ENCODE peak calls at places on chromosome 1, in nine cellular contexts. One of them, this sample, is unnamed.

GRCh38 chr1:201624741-201625646 is 86.1 kb downstream of the NAV1 start:
- DNase-seq in stimulated activated CD4-positive, alpha-beta T cell treated with anti-CD3 and anti-CD28 coated beads, TNF-alpha, amount 100 ng/mL, for 4 hours: no peak
- DNase-seq in CD8-positive, alpha-beta memory T cell: no peak
- DNase-seq in hepatocyte: no peak
- DNase-seq in pons: no peak
- DNase-seq in fibroblast of mammary gland: peak
- DNase-seq in stimulated activated CD8-positive, alpha-beta memory T cell treated with anti-CD3 and anti-CD28 coated beads, Interleukin-7, amount 100 ng/mL, for 1 hour: no peak
- DNase-seq in Calu3: no peak
- DNase-seq in brain microvascular endothelial cell: peak
- DNase-seq in this sample: no peak

GRCh38 chr1:31439276-31439675 is 26.3 kb downstream of the SERINC2 start:
- DNase-seq in Calu3: no peak
- DNase-seq in pons: no peak
- DNase-seq in brain microvascular endothelial cell: no peak
- DNase-seq in CD8-positive, alpha-beta memory T cell: no peak
- DNase-seq in stimulated activated CD8-positive, alpha-beta memory T cell treated with anti-CD3 and anti-CD28 coated beads, Interleukin-7, amount 100 ng/mL, for 1 hour: no peak
- DNase-seq in fibroblast of mammary gland: no peak
- DNase-seq in hepatocyte: no peak
- DNase-seq in stimulated activated CD4-positive, alpha-beta T cell treated with anti-CD3 and anti-CD28 coated beads, TNF-alpha, amount 100 ng/mL, for 4 hours: no peak
- DNase-seq in this sample: no peak

GRCh38 chr1:234893725-234894630 is 234.7 kb downstream of the TOMM20 start:
- DNase-seq in brain microvascular endothelial cell: peak
- DNase-seq in stimulated activated CD8-positive, alpha-beta memory T cell treated with anti-CD3 and anti-CD28 coated beads, Interleukin-7, amount 100 ng/mL, for 1 hour: no peak
- DNase-seq in stimulated activated CD4-positive, alpha-beta T cell treated with anti-CD3 and anti-CD28 coated beads, TNF-alpha, amount 100 ng/mL, for 4 hours: peak
- DNase-seq in hepatocyte: no peak
- DNase-seq in pons: no peak
- DNase-seq in Calu3: no peak
- DNase-seq in fibroblast of mammary gland: peak
- DNase-seq in CD8-positive, alpha-beta memory T cell: no peak
- DNase-seq in this sample: peak

GRCh38 chr1:162926906-162927305 is 65.9 kb upstream of the CCDC190 start:
- DNase-seq in CD8-positive, alpha-beta memory T cell: no peak
- DNase-seq in Calu3: no peak
- DNase-seq in brain microvascular endothelial cell: no peak
- DNase-seq in hepatocyte: no peak
- DNase-seq in fibroblast of mammary gland: no peak
- DNase-seq in stimulated activated CD8-positive, alpha-beta memory T cell treated with anti-CD3 and anti-CD28 coated beads, Interleukin-7, amount 100 ng/mL, for 1 hour: no peak
- DNase-seq in pons: no peak
- DNase-seq in stimulated activated CD4-positive, alpha-beta T cell treated with anti-CD3 and anti-CD28 coated beads, TNF-alpha, amount 100 ng/mL, for 4 hours: no peak
- DNase-seq in this sample: no peak

GRCh38 chr1:31239653-31240241 is at the start of gene NKAIN1:
- DNase-seq in CD8-positive, alpha-beta memory T cell: no peak
- DNase-seq in brain microvascular endothelial cell: no peak
- DNase-seq in stimulated activated CD8-positive, alpha-beta memory T cell treated with anti-CD3 and anti-CD28 coated beads, Interleukin-7, amount 100 ng/mL, for 1 hour: no peak
- DNase-seq in pons: no peak
- DNase-seq in fibroblast of mammary gland: peak
- DNase-seq in Calu3: peak
- DNase-seq in stimulated activated CD4-positive, alpha-beta T cell treated with anti-CD3 and anti-CD28 coated beads, TNF-alpha, amount 100 ng/mL, for 4 hours: no peak
- DNase-seq in hepatocyte: peak
- DNase-seq in this sample: peak

GRCh38 chr1:234214129-234214910 is 158.9 kb upstream of the COA6 start:
- DNase-seq in stimulated activated CD8-positive, alpha-beta memory T cell treated with anti-CD3 and anti-CD28 coated beads, Interleukin-7, amount 100 ng/mL, for 1 hour: peak
- DNase-seq in brain microvascular endothelial cell: no peak
- DNase-seq in pons: no peak
- DNase-seq in stimulated activated CD4-positive, alpha-beta T cell treated with anti-CD3 and anti-CD28 coated beads, TNF-alpha, amount 100 ng/mL, for 4 hours: peak
- DNase-seq in fibroblast of mammary gland: no peak
- DNase-seq in Calu3: peak
- DNase-seq in hepatocyte: peak
- DNase-seq in CD8-positive, alpha-beta memory T cell: no peak
- DNase-seq in this sample: peak

GRCh38 chr1:52551476-52552235 is 1.2 kb downstream of the TUT4 start:
- DNase-seq in brain microvascular endothelial cell: peak
- DNase-seq in CD8-positive, alpha-beta memory T cell: peak
- DNase-seq in fibroblast of mammary gland: peak
- DNase-seq in stimulated activated CD4-positive, alpha-beta T cell treated with anti-CD3 and anti-CD28 coated beads, TNF-alpha, amount 100 ng/mL, for 4 hours: no peak
- DNase-seq in Calu3: peak
- DNase-seq in pons: peak
- DNase-seq in hepatocyte: peak
- DNase-seq in stimulated activated CD8-positive, alpha-beta memory T cell treated with anti-CD3 and anti-CD28 coated beads, Interleukin-7, amount 100 ng/mL, for 1 hour: no peak
- DNase-seq in this sample: peak

GRCh38 chr1:185788386-185788785 is 54.2 kb downstream of the HMCN1 start:
- DNase-seq in stimulated activated CD8-positive, alpha-beta memory T cell treated with anti-CD3 and anti-CD28 coated beads, Interleukin-7, amount 100 ng/mL, for 1 hour: no peak
- DNase-seq in hepatocyte: no peak
- DNase-seq in fibroblast of mammary gland: no peak
- DNase-seq in stimulated activated CD4-positive, alpha-beta T cell treated with anti-CD3 and anti-CD28 coated beads, TNF-alpha, amount 100 ng/mL, for 4 hours: no peak
- DNase-seq in pons: no peak
- DNase-seq in brain microvascular endothelial cell: no peak
- DNase-seq in CD8-positive, alpha-beta memory T cell: no peak
- DNase-seq in Calu3: no peak
- DNase-seq in this sample: no peak

GRCh38 chr1:207811920-207812720 is 60.3 kb downstream of the CD46 start:
- DNase-seq in brain microvascular endothelial cell: no peak
- DNase-seq in CD8-positive, alpha-beta memory T cell: no peak
- DNase-seq in fibroblast of mammary gland: peak
- DNase-seq in pons: peak
- DNase-seq in Calu3: peak
- DNase-seq in hepatocyte: peak
- DNase-seq in stimulated activated CD8-positive, alpha-beta memory T cell treated with anti-CD3 and anti-CD28 coated beads, Interleukin-7, amount 100 ng/mL, for 1 hour: no peak
- DNase-seq in stimulated activated CD4-positive, alpha-beta T cell treated with anti-CD3 and anti-CD28 coated beads, TNF-alpha, amount 100 ng/mL, for 4 hours: no peak
- DNase-seq in this sample: peak

GRCh38 chr1:91770675-91771074 is 115.3 kb downstream of the TGFBR3 start:
- DNase-seq in stimulated activated CD4-positive, alpha-beta T cell treated with anti-CD3 and anti-CD28 coated beads, TNF-alpha, amount 100 ng/mL, for 4 hours: no peak
- DNase-seq in brain microvascular endothelial cell: no peak
- DNase-seq in fibroblast of mammary gland: no peak
- DNase-seq in pons: no peak
- DNase-seq in hepatocyte: no peak
- DNase-seq in Calu3: no peak
- DNase-seq in CD8-positive, alpha-beta memory T cell: no peak
- DNase-seq in stimulated activated CD8-positive, alpha-beta memory T cell treated with anti-CD3 and anti-CD28 coated beads, Interleukin-7, amount 100 ng/mL, for 1 hour: no peak
- DNase-seq in this sample: no peak

GRCh38 chr1:207282049-207282448 is 39.4 kb upstream of the CD55 start:
- DNase-seq in hepatocyte: no peak
- DNase-seq in fibroblast of mammary gland: peak
- DNase-seq in Calu3: no peak
- DNase-seq in stimulated activated CD8-positive, alpha-beta memory T cell treated with anti-CD3 and anti-CD28 coated beads, Interleukin-7, amount 100 ng/mL, for 1 hour: no peak
- DNase-seq in brain microvascular endothelial cell: no peak
- DNase-seq in stimulated activated CD4-positive, alpha-beta T cell treated with anti-CD3 and anti-CD28 coated beads, TNF-alpha, amount 100 ng/mL, for 4 hours: no peak
- DNase-seq in pons: no peak
- DNase-seq in CD8-positive, alpha-beta memory T cell: no peak
- DNase-seq in this sample: no peak

GRCh38 chr1:54651608-54652007 is 10.0 kb downstream of the MROH7 start:
- DNase-seq in hepatocyte: no peak
- DNase-seq in fibroblast of mammary gland: no peak
- DNase-seq in stimulated activated CD4-positive, alpha-beta T cell treated with anti-CD3 and anti-CD28 coated beads, TNF-alpha, amount 100 ng/mL, for 4 hours: no peak
- DNase-seq in stimulated activated CD8-positive, alpha-beta memory T cell treated with anti-CD3 and anti-CD28 coated beads, Interleukin-7, amount 100 ng/mL, for 1 hour: no peak
- DNase-seq in pons: no peak
- DNase-seq in brain microvascular endothelial cell: no peak
- DNase-seq in CD8-positive, alpha-beta memory T cell: no peak
- DNase-seq in Calu3: no peak
- DNase-seq in this sample: no peak

GRCh38 chr1:201350884-201351283 is 26.6 kb downstream of the TNNT2 start:
- DNase-seq in fibroblast of mammary gland: no peak
- DNase-seq in brain microvascular endothelial cell: no peak
- DNase-seq in hepatocyte: no peak
- DNase-seq in CD8-positive, alpha-beta memory T cell: no peak
- DNase-seq in stimulated activated CD8-positive, alpha-beta memory T cell treated with anti-CD3 and anti-CD28 coated beads, Interleukin-7, amount 100 ng/mL, for 1 hour: no peak
- DNase-seq in Calu3: no peak
- DNase-seq in pons: no peak
- DNase-seq in stimulated activated CD4-positive, alpha-beta T cell treated with anti-CD3 and anti-CD28 coated beads, TNF-alpha, amount 100 ng/mL, for 4 hours: no peak
- DNase-seq in this sample: no peak

GRCh38 chr1:168751195-168751650 is 22.2 kb upstream of the DPT start:
- DNase-seq in brain microvascular endothelial cell: no peak
- DNase-seq in stimulated activated CD8-positive, alpha-beta memory T cell treated with anti-CD3 and anti-CD28 coated beads, Interleukin-7, amount 100 ng/mL, for 1 hour: no peak
- DNase-seq in pons: no peak
- DNase-seq in Calu3: no peak
- DNase-seq in hepatocyte: peak
- DNase-seq in stimulated activated CD4-positive, alpha-beta T cell treated with anti-CD3 and anti-CD28 coated beads, TNF-alpha, amount 100 ng/mL, for 4 hours: no peak
- DNase-seq in fibroblast of mammary gland: no peak
- DNase-seq in CD8-positive, alpha-beta memory T cell: no peak
- DNase-seq in this sample: no peak

GRCh38 chr1:14242870-14243269 is 355.6 kb upstream of the KAZN start:
- DNase-seq in stimulated activated CD4-positive, alpha-beta T cell treated with anti-CD3 and anti-CD28 coated beads, TNF-alpha, amount 100 ng/mL, for 4 hours: no peak
- DNase-seq in CD8-positive, alpha-beta memory T cell: no peak
- DNase-seq in pons: no peak
- DNase-seq in brain microvascular endothelial cell: no peak
- DNase-seq in hepatocyte: no peak
- DNase-seq in fibroblast of mammary gland: no peak
- DNase-seq in stimulated activated CD8-positive, alpha-beta memory T cell treated with anti-CD3 and anti-CD28 coated beads, Interleukin-7, amount 100 ng/mL, for 1 hour: no peak
- DNase-seq in Calu3: no peak
- DNase-seq in this sample: no peak

GRCh38 chr1:245045087-245045881 is 109.5 kb upstream of the KIF26B start:
- DNase-seq in stimulated activated CD4-positive, alpha-beta T cell treated with anti-CD3 and anti-CD28 coated beads, TNF-alpha, amount 100 ng/mL, for 4 hours: no peak
- DNase-seq in fibroblast of mammary gland: peak
- DNase-seq in CD8-positive, alpha-beta memory T cell: no peak
- DNase-seq in Calu3: peak
- DNase-seq in hepatocyte: peak
- DNase-seq in stimulated activated CD8-positive, alpha-beta memory T cell treated with anti-CD3 and anti-CD28 coated beads, Interleukin-7, amount 100 ng/mL, for 1 hour: no peak
- DNase-seq in brain microvascular endothelial cell: no peak
- DNase-seq in pons: peak
- DNase-seq in this sample: peak

GRCh38 chr1:110307239-110307974 is 31.8 kb upstream of the RBM15 start:
- DNase-seq in brain microvascular endothelial cell: no peak
- DNase-seq in hepatocyte: no peak
- DNase-seq in pons: no peak
- DNase-seq in fibroblast of mammary gland: peak
- DNase-seq in Calu3: no peak
- DNase-seq in CD8-positive, alpha-beta memory T cell: no peak
- DNase-seq in stimulated activated CD4-positive, alpha-beta T cell treated with anti-CD3 and anti-CD28 coated beads, TNF-alpha, amount 100 ng/mL, for 4 hours: no peak
- DNase-seq in stimulated activated CD8-positive, alpha-beta memory T cell treated with anti-CD3 and anti-CD28 coated beads, Interleukin-7, amount 100 ng/mL, for 1 hour: no peak
- DNase-seq in this sample: no peak

GRCh38 chr1:51342591-51343206 is 12.3 kb upstream of the TTC39A start:
- DNase-seq in stimulated activated CD8-positive, alpha-beta memory T cell treated with anti-CD3 and anti-CD28 coated beads, Interleukin-7, amount 100 ng/mL, for 1 hour: no peak
- DNase-seq in CD8-positive, alpha-beta memory T cell: no peak
- DNase-seq in Calu3: no peak
- DNase-seq in stimulated activated CD4-positive, alpha-beta T cell treated with anti-CD3 and anti-CD28 coated beads, TNF-alpha, amount 100 ng/mL, for 4 hours: no peak
- DNase-seq in brain microvascular endothelial cell: no peak
- DNase-seq in hepatocyte: no peak
- DNase-seq in pons: no peak
- DNase-seq in fibroblast of mammary gland: no peak
- DNase-seq in this sample: no peak

GRCh38 chr1:2087766-2088165 is 37.6 kb downstream of the PRKCZ start:
- DNase-seq in stimulated activated CD8-positive, alpha-beta memory T cell treated with anti-CD3 and anti-CD28 coated beads, Interleukin-7, amount 100 ng/mL, for 1 hour: no peak
- DNase-seq in CD8-positive, alpha-beta memory T cell: no peak
- DNase-seq in stimulated activated CD4-positive, alpha-beta T cell treated with anti-CD3 and anti-CD28 coated beads, TNF-alpha, amount 100 ng/mL, for 4 hours: no peak
- DNase-seq in hepatocyte: no peak
- DNase-seq in pons: peak
- DNase-seq in Calu3: no peak
- DNase-seq in fibroblast of mammary gland: no peak
- DNase-seq in brain microvascular endothelial cell: no peak
- DNase-seq in this sample: no peak

GRCh38 chr1:246907472-246907871 is 24.3 kb downstream of the AHCTF1 start:
- DNase-seq in Calu3: peak
- DNase-seq in stimulated activated CD8-positive, alpha-beta memory T cell treated with anti-CD3 and anti-CD28 coated beads, Interleukin-7, amount 100 ng/mL, for 1 hour: no peak
- DNase-seq in brain microvascular endothelial cell: peak
- DNase-seq in CD8-positive, alpha-beta memory T cell: no peak
- DNase-seq in stimulated activated CD4-positive, alpha-beta T cell treated with anti-CD3 and anti-CD28 coated beads, TNF-alpha, amount 100 ng/mL, for 4 hours: no peak
- DNase-seq in hepatocyte: peak
- DNase-seq in pons: peak
- DNase-seq in fibroblast of mammary gland: peak
- DNase-seq in this sample: peak

GRCh38 chr1:228286505-228287417 is 78.9 kb downstream of the OBSCN start:
- DNase-seq in CD8-positive, alpha-beta memory T cell: no peak
- DNase-seq in hepatocyte: no peak
- DNase-seq in fibroblast of mammary gland: no peak
- DNase-seq in stimulated activated CD8-positive, alpha-beta memory T cell treated with anti-CD3 and anti-CD28 coated beads, Interleukin-7, amount 100 ng/mL, for 1 hour: no peak
- DNase-seq in Calu3: no peak
- DNase-seq in stimulated activated CD4-positive, alpha-beta T cell treated with anti-CD3 and anti-CD28 coated beads, TNF-alpha, amount 100 ng/mL, for 4 hours: no peak
- DNase-seq in brain microvascular endothelial cell: no peak
- DNase-seq in pons: no peak
- DNase-seq in this sample: no peak

GRCh38 chr1:115641762-115642167 is at the start of gene VANGL1:
- DNase-seq in brain microvascular endothelial cell: peak
- DNase-seq in stimulated activated CD4-positive, alpha-beta T cell treated with anti-CD3 and anti-CD28 coated beads, TNF-alpha, amount 100 ng/mL, for 4 hours: no peak
- DNase-seq in stimulated activated CD8-positive, alpha-beta memory T cell treated with anti-CD3 and anti-CD28 coated beads, Interleukin-7, amount 100 ng/mL, for 1 hour: no peak
- DNase-seq in fibroblast of mammary gland: peak
- DNase-seq in Calu3: peak
- DNase-seq in hepatocyte: peak
- DNase-seq in CD8-positive, alpha-beta memory T cell: no peak
- DNase-seq in pons: no peak
- DNase-seq in this sample: peak

GRCh38 chr1:2555634-2556276 is 416 bp upstream of the TNFRSF14 start:
- DNase-seq in stimulated activated CD4-positive, alpha-beta T cell treated with anti-CD3 and anti-CD28 coated beads, TNF-alpha, amount 100 ng/mL, for 4 hours: peak
- DNase-seq in brain microvascular endothelial cell: no peak
- DNase-seq in Calu3: peak
- DNase-seq in pons: peak
- DNase-seq in CD8-positive, alpha-beta memory T cell: peak
- DNase-seq in fibroblast of mammary gland: peak
- DNase-seq in hepatocyte: no peak
- DNase-seq in stimulated activated CD8-positive, alpha-beta memory T cell treated with anti-CD3 and anti-CD28 coated beads, Interleukin-7, amount 100 ng/mL, for 1 hour: peak
- DNase-seq in this sample: no peak

GRCh38 chr1:211829343-211830054 is 1.1 kb downstream of the LPGAT1 start:
- DNase-seq in CD8-positive, alpha-beta memory T cell: no peak
- DNase-seq in brain microvascular endothelial cell: no peak
- DNase-seq in stimulated activated CD4-positive, alpha-beta T cell treated with anti-CD3 and anti-CD28 coated beads, TNF-alpha, amount 100 ng/mL, for 4 hours: no peak
- DNase-seq in Calu3: peak
- DNase-seq in fibroblast of mammary gland: no peak
- DNase-seq in stimulated activated CD8-positive, alpha-beta memory T cell treated with anti-CD3 and anti-CD28 coated beads, Interleukin-7, amount 100 ng/mL, for 1 hour: no peak
- DNase-seq in pons: peak
- DNase-seq in hepatocyte: peak
- DNase-seq in this sample: peak

GRCh38 chr1:12407050-12407961 is 177.5 kb downstream of the VPS13D start:
- DNase-seq in CD8-positive, alpha-beta memory T cell: no peak
- DNase-seq in hepatocyte: peak
- DNase-seq in Calu3: peak
- DNase-seq in pons: peak
- DNase-seq in fibroblast of mammary gland: peak
- DNase-seq in brain microvascular endothelial cell: peak
- DNase-seq in stimulated activated CD8-positive, alpha-beta memory T cell treated with anti-CD3 and anti-CD28 coated beads, Interleukin-7, amount 100 ng/mL, for 1 hour: no peak
- DNase-seq in stimulated activated CD4-positive, alpha-beta T cell treated with anti-CD3 and anti-CD28 coated beads, TNF-alpha, amount 100 ng/mL, for 4 hours: no peak
- DNase-seq in this sample: peak

This sample was measured in SW480.